ENCODE peak calls at places on chromosomes 4 and X, in four cellular contexts. F is tibial artery, Z is RWPE1, H is HL-60. G is an unnamed sample.
A peak's percentile ranks its signal among the peaks of the same experiment; 100 is the strongest.

GRCh38 chr4:89558147-89558546 is 250.5 kb upstream of the GPRIN3 start:
- DNase-seq in Z (no peak), H (no peak), F (no peak), G (no peak)

GRCh38 chr4:38818441-38818976 is 13.9 kb upstream of the TLR1 start:
- DNase-seq in H (no peak), Z (peak; percentile 25), F (no peak), G (no peak)

GRCh38 chr4:182192511-182193181 is 50.6 kb upstream of the TENM3 start:
- DNase-seq in F (no peak), Z (peak; percentile 9), H (no peak), G (no peak)

GRCh38 chr4:113020966-113021365 is 28.5 kb upstream of the ANK2 start:
- DNase-seq in F (no peak), Z (no peak), H (no peak), G (no peak)

GRCh38 chrX:135893294-135893817 is at the start of the genes CT45A10 and SAGE1:
- DNase-seq in F (no peak), Z (no peak), H (no peak), G (no peak)

GRCh38 chr4:100022792-100023222 is 72.7 kb upstream of the H2AZ1 start:
- DNase-seq in F (no peak), Z (no peak), H (no peak), G (no peak)

GRCh38 chr4:19693949-19694597 is 557.6 kb upstream of the SLIT2 start:
- DNase-seq in Z (no peak), H (no peak), F (no peak), G (no peak)

GRCh38 chrX:72142094-72142843 is 10.6 kb upstream of the RTL5 start:
- DNase-seq in F (no peak), Z (no peak), H (no peak), G (no peak)

GRCh38 chrX:87392369-87392768 is 125.2 kb upstream of the KLHL4 start:
- DNase-seq in Z (no peak), F (no peak), H (no peak), G (no peak)

GRCh38 chr4:26140150-26140898 is 180.5 kb upstream of the RBPJ start:
- DNase-seq in Z (no peak), H (no peak), F (no peak), G (no peak)

GRCh38 chrX:51395807-51396728 is 63.4 kb downstream of the NUDT10 start:
- DNase-seq in Z (no peak), F (no peak), H (no peak), G (no peak)

GRCh38 chr4:112284662-112285411 is 867 bp downstream of the TIFA start:
- DNase-seq in H (no peak), Z (no peak), F (no peak), G (no peak)

GRCh38 chr4:20520901-20521300 is 179.4 kb upstream of the PACRGL start:
- DNase-seq in Z (peak; percentile 66), F (no peak), H (no peak), G (no peak)

GRCh38 chrX:74520291-74520690 is 94.1 kb downstream of the RLIM start:
- DNase-seq in F (no peak), H (no peak), Z (no peak), G (no peak)

GRCh38 chr4:100430441-100430840 is 87.4 kb downstream of the EMCN start:
- DNase-seq in H (no peak), Z (no peak), F (no peak), G (no peak)

GRCh38 chr4:6371827-6372226 is 100.6 kb downstream of the PPP2R2C start:
- DNase-seq in H (no peak), F (no peak), Z (no peak), G (no peak)

GRCh38 chr4:38132843-38133662 is 172.9 kb downstream of the PTTG2 start:
- DNase-seq in F (no peak), Z (no peak), H (no peak), G (peak; percentile 45)

GRCh38 chr4:83561381-83561780 is 25.5 kb downstream of the GPAT3 start:
- DNase-seq in F (no peak), Z (peak; percentile 68), H (peak; percentile 80), G (no peak)

GRCh38 chrX:129006491-129006890 is 516.8 kb downstream of the SMARCA1 start:
- DNase-seq in H (no peak), Z (no peak), F (no peak), G (no peak)

GRCh38 chr4:73897380-73898136 is 28.4 kb downstream of the CXCL1 start:
- DNase-seq in H (no peak), Z (no peak), F (no peak), G (no peak)

GRCh38 chr4:142846105-142846728 is at the start of gene INPP4B:
- DNase-seq in H (no peak), Z (peak; percentile 34), F (peak; percentile 79), G (no peak)

GRCh38 chr4:122787940-122788339 is 38.7 kb upstream of the FGF2 start:
- DNase-seq in Z (no peak), H (no peak), F (no peak), G (no peak)

GRCh38 chr4:99998062-99998880 is 48.2 kb upstream of the H2AZ1 start:
- DNase-seq in Z (peak; percentile 34), F (no peak), H (no peak), G (no peak)

GRCh38 chr4:40254961-40255721 is 58.3 kb downstream of the RHOH start:
- DNase-seq in F (no peak), H (no peak), Z (peak; percentile 64), G (no peak)

GRCh38 chrX:149871940-149872339 is 9.0 kb upstream of the MAGEA8 start:
- DNase-seq in H (no peak), Z (peak; percentile 0), F (no peak), G (peak; percentile 7)
- TF ChIP-seq CTCF in H (no peak), Z (no peak), F (no peak), G (peak; percentile 75)

DNA sequence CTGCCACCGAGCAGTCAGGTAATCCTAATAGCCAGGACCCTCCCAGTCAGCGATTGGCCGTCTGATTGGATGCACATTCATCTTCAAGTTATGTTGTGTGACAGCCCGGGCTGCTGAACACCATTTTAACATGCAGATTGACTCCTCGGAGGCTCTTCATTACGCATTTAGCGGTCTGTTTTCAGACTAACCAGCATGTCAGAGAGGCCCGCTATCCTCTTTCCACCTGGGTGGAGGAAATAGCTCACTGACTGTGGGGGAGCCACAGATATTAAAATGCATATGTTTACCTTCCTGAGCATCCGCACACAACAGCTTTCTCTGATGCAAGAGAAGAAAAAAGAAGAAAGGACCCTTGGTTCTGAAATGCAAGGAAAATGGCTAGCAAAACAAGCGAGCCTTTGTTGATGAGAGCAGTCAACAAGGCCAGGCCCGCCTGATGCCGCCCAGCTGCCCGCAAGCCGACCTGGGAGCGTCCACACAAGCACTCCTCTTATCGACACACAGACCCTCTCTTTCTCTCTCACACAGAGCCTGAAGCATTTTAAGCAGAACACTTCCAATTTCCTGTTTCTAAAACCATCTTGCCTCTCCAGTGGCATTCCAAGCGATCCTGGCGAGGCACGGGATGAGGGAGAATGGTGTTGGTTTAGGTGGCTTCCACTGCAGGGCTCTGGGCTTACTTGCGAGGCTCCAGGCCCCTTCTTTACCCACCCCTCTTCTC is 118.3 kb downstream of the MGST2 start:
- DNase-seq in Z (no peak), H (no peak), F (no peak), G (no peak)
- TF ChIP-seq CTCF in Z (no peak), H (no peak), F (no peak), G (no peak)

DNA sequence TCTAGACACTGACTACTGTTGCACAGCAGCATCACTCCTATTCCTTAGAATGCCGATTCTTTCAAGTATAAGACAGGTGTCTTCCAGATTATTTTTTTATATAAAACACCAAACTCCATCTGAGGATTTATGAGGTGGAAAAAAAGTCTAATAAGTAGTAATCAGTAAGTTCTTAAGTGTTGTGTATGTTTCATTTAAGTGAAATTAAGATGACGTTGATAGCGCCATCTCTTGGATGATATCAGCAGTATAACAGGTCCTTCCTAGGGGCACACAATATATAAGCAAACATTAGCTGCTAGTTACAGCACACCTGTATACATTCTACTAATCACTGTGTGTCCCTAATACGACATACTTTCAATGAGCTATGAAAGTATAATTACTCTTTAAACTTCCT is 99.6 kb upstream of the STS start:
- DNase-seq in H (no peak), Z (no peak), F (no peak), G (no peak)
- TF ChIP-seq CTCF in H (no peak), Z (no peak), F (no peak), G (no peak)

GRCh38 chr4:15239866-15240265 is 188.0 kb upstream of the C1QTNF7 start:
- DNase-seq in H (no peak), F (no peak), Z (no peak), G (no peak)

GRCh38 chr4:15234585-15235126 is 193.2 kb upstream of the C1QTNF7 start:
- DNase-seq in Z (peak; percentile 72), H (no peak), F (no peak), G (no peak)

GRCh38 chr4:15240764-15241163 is 187.1 kb upstream of the C1QTNF7 start:
- DNase-seq in H (no peak), Z (no peak), F (no peak), G (no peak)

GRCh38 chr4:15241946-15242345 is 185.9 kb upstream of the C1QTNF7 start:
- DNase-seq in Z (no peak), F (no peak), H (no peak), G (no peak)

DNA sequence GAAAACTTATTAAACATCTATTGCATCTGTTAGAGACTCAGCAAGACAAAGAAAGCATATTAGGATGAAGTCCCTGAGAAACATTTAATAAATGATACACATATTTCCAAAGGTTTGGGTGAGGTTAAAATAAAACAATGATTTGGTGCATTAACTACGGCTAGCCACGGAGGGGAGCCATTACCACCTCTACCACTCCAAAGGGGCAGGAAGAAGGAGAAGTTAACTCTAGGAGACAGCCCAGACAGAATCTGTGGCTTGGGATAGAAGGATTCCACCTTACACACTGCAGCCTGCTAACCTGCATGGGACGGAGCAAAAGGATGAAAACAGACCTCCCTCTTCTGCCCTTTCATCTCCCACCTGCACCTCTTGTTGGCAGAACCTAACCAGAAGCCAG is 189.1 kb upstream of the C1QTNF7 start:
- DNase-seq in H (no peak), Z (peak; percentile 48), F (no peak), G (no peak)
- TF ChIP-seq CTCF in H (peak; percentile 44), Z (no peak), F (peak; percentile 47), G (peak; percentile 65)

GRCh38 chr4:189090174-189090814 is 850.4 kb upstream of the FRG1 start:
- DNase-seq in F (no peak), Z (peak; percentile 27), H (no peak), G (no peak)
- TF ChIP-seq CTCF in F (no peak), Z (peak; percentile 39), H (peak; percentile 52), G (no peak)

GRCh38 chr4:177441061-177441802 is 1.0 kb downstream of the AGA start:
- DNase-seq in F (no peak), Z (no peak), H (peak; percentile 52), G (peak; percentile 36)
- TF ChIP-seq CTCF in F (no peak), Z (no peak), H (peak; percentile 19), G (peak; percentile 42)

GRCh38 chr4:154344686-154345085 is 146.9 kb downstream of the DCHS2 start:
- DNase-seq in H (no peak), F (no peak), Z (no peak), G (no peak)
- TF ChIP-seq CTCF in H (no peak), F (no peak), Z (no peak), G (peak; percentile 31)

DNA sequence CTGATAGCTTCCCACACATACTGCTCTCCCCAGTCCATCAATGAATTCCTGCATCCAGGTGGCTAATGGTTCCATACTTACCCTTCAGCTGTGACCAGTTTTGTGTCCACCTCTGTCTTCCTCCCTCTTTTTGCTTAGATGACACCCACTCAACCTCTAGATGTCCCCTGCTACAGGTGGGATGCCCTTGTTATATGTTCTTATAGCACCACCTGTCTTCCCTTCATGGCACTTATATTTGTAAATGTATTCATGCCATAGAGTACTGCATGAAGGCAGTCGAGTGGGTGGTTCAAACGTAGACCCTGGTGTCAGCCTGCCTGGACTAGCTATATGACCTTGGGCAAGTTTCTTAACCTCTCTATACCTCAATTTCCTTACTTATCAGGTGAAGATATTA is 6.5 kb upstream of the USP46 start:
- DNase-seq in H (no peak), F (no peak), Z (no peak), G (no peak)
- TF ChIP-seq CTCF in H (no peak), F (no peak), Z (no peak), G (peak; percentile 36)

G was measured in GM12864.